ENCODE peak calls at places on chromosomes 7 and 10, in four cellular contexts. One of them, this sample, is unnamed.

GRCh38 chr7:55476071-55476803 is 96.1 kb downstream of the VOPP1 start:
- DNase-seq in H54: peak; percentile 79
- DNase-seq in activated naive CD4-positive, alpha-beta T cell: no peak
- DNase-seq in kidney glomerular epithelial cell: no peak
- DNase-seq in this sample: peak; percentile 85

GRCh38 chr10:102814456-102814871 is 22.7 kb downstream of the CYP17A1 start:
- DNase-seq in H54: no peak
- DNase-seq in activated naive CD4-positive, alpha-beta T cell: no peak
- DNase-seq in kidney glomerular epithelial cell: no peak
- DNase-seq in this sample: peak; percentile 72

GRCh38 chr10:101630420-101630920 is 42.3 kb downstream of the DPCD start:
- DNase-seq in H54: no peak
- DNase-seq in activated naive CD4-positive, alpha-beta T cell: no peak
- DNase-seq in kidney glomerular epithelial cell: no peak
- DNase-seq in this sample: no peak

GRCh38 chr10:11434323-11434722 is 177.1 kb downstream of the USP6NL start:
- DNase-seq in H54: peak; percentile 18
- DNase-seq in activated naive CD4-positive, alpha-beta T cell: no peak
- DNase-seq in kidney glomerular epithelial cell: no peak
- DNase-seq in this sample: no peak

GRCh38 chr10:95229724-95230627 is 35.9 kb downstream of the ACSM6 start:
- DNase-seq in H54: peak; percentile 52
- DNase-seq in activated naive CD4-positive, alpha-beta T cell: no peak
- DNase-seq in kidney glomerular epithelial cell: peak; percentile 98
- DNase-seq in this sample: peak; percentile 83

GRCh38 chr10:95637140-95637539 is 19.4 kb downstream of the ALDH18A1 start:
- DNase-seq in H54: no peak
- DNase-seq in activated naive CD4-positive, alpha-beta T cell: no peak
- DNase-seq in kidney glomerular epithelial cell: no peak
- DNase-seq in this sample: no peak

GRCh38 chr7:134553976-134554375 is 5.1 kb downstream of the AKR1B15 start:
- DNase-seq in H54: no peak
- DNase-seq in activated naive CD4-positive, alpha-beta T cell: no peak
- DNase-seq in kidney glomerular epithelial cell: peak; percentile 4
- DNase-seq in this sample: no peak

GRCh38 chr10:81882011-81882410 is 7.0 kb downstream of the NRG3 start:
- DNase-seq in H54: no peak
- DNase-seq in activated naive CD4-positive, alpha-beta T cell: no peak
- DNase-seq in kidney glomerular epithelial cell: no peak
- DNase-seq in this sample: no peak

GRCh38 chr7:32616625-32617024 is 121.3 kb downstream of the AVL9 start:
- DNase-seq in H54: peak; percentile 41
- DNase-seq in activated naive CD4-positive, alpha-beta T cell: no peak
- DNase-seq in kidney glomerular epithelial cell: peak; percentile 24
- DNase-seq in this sample: no peak

GRCh38 chr7:836429-836828 is 4.2 kb downstream of the SUN1 start:
- DNase-seq in H54: no peak
- DNase-seq in activated naive CD4-positive, alpha-beta T cell: no peak
- DNase-seq in kidney glomerular epithelial cell: no peak
- DNase-seq in this sample: no peak

GRCh38 chr7:130273863-130274262 is 7.2 kb downstream of the CPA2 start:
- DNase-seq in H54: no peak
- DNase-seq in activated naive CD4-positive, alpha-beta T cell: no peak
- DNase-seq in kidney glomerular epithelial cell: no peak
- DNase-seq in this sample: no peak

GRCh38 chr7:50664461-50664922 is 99.3 kb upstream of the DDC start:
- DNase-seq in H54: peak; percentile 88
- DNase-seq in activated naive CD4-positive, alpha-beta T cell: no peak
- DNase-seq in kidney glomerular epithelial cell: peak; percentile 72
- DNase-seq in this sample: peak; percentile 47

GRCh38 chr7:141354251-141354650 is 197.0 kb upstream of the AGK start:
- DNase-seq in H54: peak; percentile 30
- DNase-seq in activated naive CD4-positive, alpha-beta T cell: no peak
- DNase-seq in kidney glomerular epithelial cell: no peak
- DNase-seq in this sample: no peak

GRCh38 chr7:157477550-157478212 is 140.9 kb downstream of the DNAJB6 start:
- DNase-seq in H54: no peak
- DNase-seq in activated naive CD4-positive, alpha-beta T cell: no peak
- DNase-seq in kidney glomerular epithelial cell: no peak
- DNase-seq in this sample: no peak

GRCh38 chr10:130341325-130341724 is 205.1 kb downstream of the GLRX3 start:
- DNase-seq in H54: peak; percentile 5
- DNase-seq in activated naive CD4-positive, alpha-beta T cell: no peak
- DNase-seq in kidney glomerular epithelial cell: no peak
- DNase-seq in this sample: no peak

GRCh38 chr10:25869067-25869591 is 64.9 kb upstream of the MYO3A start:
- DNase-seq in H54: no peak
- DNase-seq in activated naive CD4-positive, alpha-beta T cell: no peak
- DNase-seq in kidney glomerular epithelial cell: no peak
- DNase-seq in this sample: no peak

GRCh38 chr10:2981361-2981801 is 86.0 kb upstream of the PFKP start:
- DNase-seq in H54: peak; percentile 50
- DNase-seq in activated naive CD4-positive, alpha-beta T cell: no peak
- DNase-seq in kidney glomerular epithelial cell: no peak
- DNase-seq in this sample: no peak

GRCh38 chr10:129161184-129161583 is 305.9 kb upstream of the MGMT start:
- DNase-seq in H54: no peak
- DNase-seq in activated naive CD4-positive, alpha-beta T cell: no peak
- DNase-seq in kidney glomerular epithelial cell: peak; percentile 86
- DNase-seq in this sample: no peak

GRCh38 chr7:128459394-128459878 is 3.8 kb downstream of the HILPDA start:
- DNase-seq in H54: peak; percentile 40
- DNase-seq in activated naive CD4-positive, alpha-beta T cell: peak; percentile 20
- DNase-seq in kidney glomerular epithelial cell: peak; percentile 43
- DNase-seq in this sample: peak; percentile 58

GRCh38 chr7:22589641-22590141 is 89.7 kb upstream of the STEAP1B start:
- DNase-seq in H54: no peak
- DNase-seq in activated naive CD4-positive, alpha-beta T cell: no peak
- DNase-seq in kidney glomerular epithelial cell: no peak
- DNase-seq in this sample: peak; percentile 41

GRCh38 chr7:29320577-29320976 is 126.0 kb downstream of the CHN2 start:
- DNase-seq in H54: no peak
- DNase-seq in activated naive CD4-positive, alpha-beta T cell: no peak
- DNase-seq in kidney glomerular epithelial cell: no peak
- DNase-seq in this sample: no peak

GRCh38 chr7:157433628-157434027 is 96.8 kb downstream of the DNAJB6 start:
- DNase-seq in H54: no peak
- DNase-seq in activated naive CD4-positive, alpha-beta T cell: no peak
- DNase-seq in kidney glomerular epithelial cell: no peak
- DNase-seq in this sample: no peak

GRCh38 chr10:45625879-45626278 is 46.7 kb downstream of the ZFAND4 start:
- DNase-seq in H54: no peak
- DNase-seq in activated naive CD4-positive, alpha-beta T cell: no peak
- DNase-seq in kidney glomerular epithelial cell: no peak
- DNase-seq in this sample: no peak

GRCh38 chr10:69415951-69416350 is 767 bp downstream of the TACR2 start:
- DNase-seq in H54: no peak
- DNase-seq in activated naive CD4-positive, alpha-beta T cell: no peak
- DNase-seq in kidney glomerular epithelial cell: no peak
- DNase-seq in this sample: no peak

GRCh38 chr10:101482568-101482967 is 105.5 kb downstream of the POLL start:
- DNase-seq in H54: no peak
- DNase-seq in activated naive CD4-positive, alpha-beta T cell: no peak
- DNase-seq in kidney glomerular epithelial cell: no peak
- DNase-seq in this sample: no peak

GRCh38 chr7:74043523-74043951 is 15.6 kb downstream of the ELN start:
- DNase-seq in H54: no peak
- DNase-seq in activated naive CD4-positive, alpha-beta T cell: no peak
- DNase-seq in kidney glomerular epithelial cell: no peak
- DNase-seq in this sample: peak; percentile 83

GRCh38 chr10:5645944-5646617 is 20.3 kb downstream of the ASB13 start:
- DNase-seq in H54: no peak
- DNase-seq in activated naive CD4-positive, alpha-beta T cell: no peak
- DNase-seq in kidney glomerular epithelial cell: no peak
- DNase-seq in this sample: no peak

GRCh38 chr10:117425908-117426566 is 50.8 kb upstream of the PDZD8 start:
- DNase-seq in H54: no peak
- DNase-seq in activated naive CD4-positive, alpha-beta T cell: no peak
- DNase-seq in kidney glomerular epithelial cell: peak; percentile 38
- DNase-seq in this sample: no peak

GRCh38 chr7:136509466-136509865 is 359.0 kb upstream of the CHRM2 start:
- DNase-seq in H54: no peak
- DNase-seq in activated naive CD4-positive, alpha-beta T cell: no peak
- DNase-seq in kidney glomerular epithelial cell: no peak
- DNase-seq in this sample: no peak

GRCh38 chr7:22433710-22434460 is 66.1 kb downstream of the STEAP1B start:
- DNase-seq in H54: peak; percentile 47
- DNase-seq in activated naive CD4-positive, alpha-beta T cell: no peak
- DNase-seq in kidney glomerular epithelial cell: no peak
- DNase-seq in this sample: no peak

GRCh38 chr7:77799078-77799964 is 748 bp downstream of the PHTF2 start:
- DNase-seq in H54: no peak
- DNase-seq in activated naive CD4-positive, alpha-beta T cell: no peak
- DNase-seq in kidney glomerular epithelial cell: no peak
- DNase-seq in this sample: peak; percentile 60

GRCh38 chr7:114082934-114083647 is 164.3 kb upstream of the PPP1R3A start:
- DNase-seq in H54: no peak
- DNase-seq in activated naive CD4-positive, alpha-beta T cell: no peak
- DNase-seq in kidney glomerular epithelial cell: no peak
- DNase-seq in this sample: no peak

GRCh38 chr7:23020742-23021401 is 6.9 kb upstream of the HYCC1 start:
- DNase-seq in H54: peak; percentile 79
- DNase-seq in activated naive CD4-positive, alpha-beta T cell: no peak
- DNase-seq in kidney glomerular epithelial cell: no peak
- DNase-seq in this sample: no peak

This sample was measured in SJSA1.